ENCODE peak calls at places on chromosome 19, in ten cellular contexts. K is cardiac muscle cell, H is GM12878, O is C1 segment of cervical spinal cord, G is T-helper 1 cell, A is RWPE1, D is tibial nerve, I is thoracic aorta, Y is IMR-90, S is ovary. J is an unnamed sample.

GRCh38 chr19:3253270-3253669 is 28.8 kb downstream of the CELF5 start:
- DNase-seq in K (no peak), H (no peak), O (no peak), G (no peak), A (no peak), D (no peak), I (no peak), Y (no peak), S (no peak), J (no peak)

GRCh38 chr19:16025108-16026101 is 50.9 kb upstream of the TPM4 start:
- DNase-seq in K (no peak), H (no peak), O (no peak), G (no peak), A (peak; percentile 70), D (no peak), I (no peak), Y (peak; percentile 70), S (no peak), J (no peak)

GRCh38 chr19:35381926-35382325 is 11.1 kb downstream of the GPR42 start:
- DNase-seq in K (no peak), H (no peak), O (no peak), G (no peak), A (no peak), D (no peak), I (no peak), Y (no peak), S (no peak), J (no peak)

GRCh38 chr19:56170261-56170660 is 5.5 kb upstream of the GALP start:
- DNase-seq in K (no peak), H (no peak), O (no peak), G (no peak), A (peak; percentile 70), D (no peak), I (no peak), Y (peak; percentile 43), S (no peak), J (no peak)

GRCh38 chr19:5191091-5191490 is 149.5 kb downstream of the PTPRS start:
- DNase-seq in K (no peak), H (no peak), O (no peak), G (no peak), A (no peak), D (no peak), I (no peak), Y (no peak), S (no peak), J (no peak)

GRCh38 chr19:46412034-46412982 is 1.1 kb downstream of the CCDC8 start:
- DNase-seq in K (peak; percentile 54), H (no peak), O (no peak), G (no peak), A (no peak), D (no peak), I (no peak), Y (no peak), S (no peak), J (no peak)

GRCh38 chr19:58543826-58544590 is at the start of gene TRIM28:
- DNase-seq in K (peak; percentile 98), H (peak; percentile 96), O (no peak), G (peak; percentile 100), A (peak; percentile 100), D (peak; percentile 98), I (peak; percentile 92), Y (peak; percentile 99), S (peak; percentile 99), J (peak; percentile 99)

GRCh38 chr19:10006335-10006708 is 4.0 kb downstream of the COL5A3 start:
- DNase-seq in K (no peak), H (no peak), O (peak; percentile 11), G (no peak), A (no peak), D (peak; percentile 31), I (no peak), Y (peak; percentile 72), S (peak; percentile 70), J (no peak)

GRCh38 chr19:38032951-38033350 is 125.9 kb downstream of the SIPA1L3 start:
- DNase-seq in K (no peak), H (no peak), O (no peak), G (no peak), A (no peak), D (no peak), I (no peak), Y (no peak), S (no peak), J (no peak)

GRCh38 chr19:41564515-41565383 is 11.2 kb upstream of the CEACAM21 start:
- DNase-seq in K (peak; percentile 30), H (no peak), O (no peak), G (no peak), A (no peak), D (no peak), I (no peak), Y (no peak), S (no peak), J (no peak)

GRCh38 chr19:42282036-42282762 is 13.1 kb downstream of the CIC start:
- DNase-seq in K (no peak), H (no peak), O (peak; percentile 53), G (no peak), A (no peak), D (peak; percentile 34), I (no peak), Y (peak; percentile 34), S (no peak), J (no peak)

GRCh38 chr19:57815247-57816075 is 748 bp upstream of the ZNF552 start:
- DNase-seq in K (no peak), H (no peak), O (no peak), G (no peak), A (no peak), D (no peak), I (no peak), Y (no peak), S (no peak), J (no peak)

GRCh38 chr19:47331931-47332547 is at the start of gene C5AR2:
- DNase-seq in K (no peak), H (no peak), O (peak; percentile 9), G (no peak), A (no peak), D (no peak), I (no peak), Y (no peak), S (no peak), J (no peak)

GRCh38 chr19:39797083-39797482 is 18.4 kb downstream of the LEUTX start:
- DNase-seq in K (no peak), H (no peak), O (no peak), G (no peak), A (no peak), D (no peak), I (no peak), Y (no peak), S (no peak), J (no peak)

GRCh38 chr19:34487651-34488051 is 6.1 kb downstream of the WTIP start:
- DNase-seq in K (no peak), H (no peak), O (no peak), G (no peak), A (no peak), D (no peak), I (no peak), Y (no peak), S (no peak), J (no peak)

GRCh38 chr19:3785464-3785937 is 680 bp downstream of the MATK start:
- DNase-seq in K (no peak), H (no peak), O (no peak), G (no peak), A (no peak), D (no peak), I (no peak), Y (no peak), S (no peak), J (no peak)

GRCh38 chr19:58328999-58329398 is 2.2 kb downstream of the ZSCAN22 start:
- DNase-seq in K (peak; percentile 56), H (no peak), O (no peak), G (no peak), A (no peak), D (no peak), I (no peak), Y (no peak), S (no peak), J (no peak)